ENCODE peak calls at places on chromosomes 6 and 20, in seven cellular contexts. D, G, V, B, I, K and O are unnamed samples.
A peak's percentile ranks its signal among the peaks of the same experiment; 100 is the strongest.

GRCh38 chr6:1724616-1725015 is 114.9 kb downstream of the FOXC1 start:
- DNase-seq in D (no peak), G (peak; percentile 35), V (no peak), B (no peak), I (peak; percentile 37), K (peak; percentile 87), O (no peak)

GRCh38 chr6:139686308-139686707 is 311.9 kb upstream of the CITED2 start:
- DNase-seq in D (no peak), G (peak; percentile 5), V (no peak), B (peak; percentile 6), I (peak; percentile 80), K (no peak), O (no peak)

GRCh38 chr6:167697316-167697715 is 129.4 kb upstream of the AFDN start:
- DNase-seq in D (no peak), G (no peak), V (no peak), B (no peak), I (no peak), K (no peak), O (no peak)

GRCh38 chr6:135310291-135310690 is 129.2 kb downstream of the MYB start:
- DNase-seq in D (no peak), G (no peak), V (no peak), B (no peak), I (no peak), K (no peak), O (no peak)

GRCh38 chr6:32692019-32692418 is 25.6 kb upstream of the HLA-DQB1 start:
- DNase-seq in D (peak; percentile 13), G (peak; percentile 33), V (no peak), B (no peak), I (peak; percentile 10), K (no peak), O (no peak)

GRCh38 chr20:6091661-6092060 is 31.2 kb downstream of the FERMT1 start:
- DNase-seq in D (no peak), G (no peak), V (no peak), B (no peak), I (no peak), K (no peak), O (no peak)

GRCh38 chr6:28586273-28586672 is 60.6 kb downstream of the GPX5 start:
- DNase-seq in D (no peak), G (no peak), V (no peak), B (no peak), I (no peak), K (no peak), O (no peak)

GRCh38 chr20:33908351-33908750 is 85.4 kb upstream of the RALY start:
- DNase-seq in D (no peak), G (no peak), V (peak; percentile 28), B (no peak), I (no peak), K (no peak), O (no peak)

GRCh38 chr6:98343004-98343403 is 491.4 kb upstream of the POU3F2 start:
- DNase-seq in D (no peak), G (no peak), V (no peak), B (no peak), I (no peak), K (no peak), O (no peak)

GRCh38 chr6:5175635-5176034 is 85.1 kb downstream of the LYRM4 start:
- DNase-seq in D (no peak), G (no peak), V (no peak), B (no peak), I (no peak), K (no peak), O (peak; percentile 13)

GRCh38 chr6:38501931-38502330 is 137.8 kb downstream of the BTBD9 start:
- DNase-seq in D (no peak), G (no peak), V (no peak), B (no peak), I (no peak), K (no peak), O (no peak)

GRCh38 chr6:169169375-169169774 is 84.3 kb downstream of the THBS2 start:
- DNase-seq in D (no peak), G (no peak), V (no peak), B (no peak), I (no peak), K (no peak), O (no peak)

GRCh38 chr20:1848378-1848777 is 46.8 kb upstream of the SIRPA start:
- DNase-seq in D (no peak), G (no peak), V (no peak), B (no peak), I (no peak), K (no peak), O (no peak)

GRCh38 chr6:43009124-43009523 is 4.6 kb downstream of the MEA1 start:
- DNase-seq in D (no peak), G (peak; percentile 19), V (peak; percentile 27), B (peak; percentile 34), I (peak; percentile 31), K (no peak), O (no peak)

GRCh38 chr6:131765853-131766135 is 42.0 kb upstream of the ENPP1 start:
- DNase-seq in D (no peak), G (no peak), V (no peak), B (no peak), I (no peak), K (no peak), O (no peak)

GRCh38 chr6:42735976-42736375 is 9.9 kb downstream of the TBCC start:
- DNase-seq in D (no peak), G (no peak), V (no peak), B (no peak), I (no peak), K (no peak), O (no peak)

GRCh38 chr20:25218492-25218891 is 23.0 kb downstream of the ENTPD6 start:
- DNase-seq in D (no peak), G (peak; percentile 3), V (no peak), B (no peak), I (no peak), K (no peak), O (no peak)

GRCh38 chr20:44572551-44573500 is 9.6 kb upstream of the PKIG start:
- DNase-seq in D (peak; percentile 25), G (peak; percentile 50), V (peak; percentile 89), B (peak; percentile 67), I (peak; percentile 67), K (no peak), O (no peak)

GRCh38 chr6:75893058-75893775 is 144.2 kb downstream of the MYO6 start:
- DNase-seq in D (no peak), G (no peak), V (peak; percentile 80), B (peak; percentile 40), I (no peak), K (no peak), O (peak; percentile 18)

GRCh38 chr20:56987992-56988391 is 278.4 kb downstream of the BMP7 start:
- DNase-seq in D (no peak), G (no peak), V (no peak), B (peak; percentile 71), I (no peak), K (no peak), O (no peak)

GRCh38 chr6:154606457-154606856 is 96.0 kb upstream of the CNKSR3 start:
- DNase-seq in D (no peak), G (no peak), V (no peak), B (no peak), I (no peak), K (no peak), O (peak; percentile 77)

GRCh38 chr6:149963212-149963461 is 606 bp upstream of the ULBP1 start:
- DNase-seq in D (no peak), G (no peak), V (peak; percentile 40), B (peak; percentile 35), I (no peak), K (no peak), O (peak; percentile 30)

GRCh38 chr20:46154796-46155195 is 36.7 kb downstream of the CD40 start:
- DNase-seq in D (no peak), G (no peak), V (no peak), B (no peak), I (no peak), K (no peak), O (no peak)

GRCh38 chr6:46323312-46323965 is 152.7 kb upstream of the ENPP5 start:
- DNase-seq in D (no peak), G (no peak), V (peak; percentile 67), B (peak; percentile 48), I (peak; percentile 77), K (no peak), O (no peak)

GRCh38 chr20:50085146-50085480 is 27.8 kb downstream of the UBE2V1 start:
- DNase-seq in D (no peak), G (no peak), V (no peak), B (no peak), I (no peak), K (no peak), O (no peak)
- H3K36me3 ChIP-seq in D (no peaks in the 10 kb centered on the region), G (no peaks in the 10 kb centered on the region), V (peaks cover 31% of the 10 kb centered on the region), B (peaks cover 22% of the 10 kb centered on the region), I (peaks cover 34% of the 10 kb centered on the region), K (peaks cover 47% of the 10 kb centered on the region), O (peaks cover 14% of the 10 kb centered on the region)

GRCh38 chr6:53984581-53984980 is 126.7 kb upstream of the MLIP start:
- DNase-seq in D (no peak), G (no peak), V (no peak), B (no peak), I (no peak), K (no peak), O (no peak)
- H3K4me3 ChIP-seq in D (no peak overlapping the region), G (no peak overlapping the region), V (no peak overlapping the region), B (no peak overlapping the region), I (no peak overlapping the region), K (no peak overlapping the region), O (no peak overlapping the region)

DNA sequence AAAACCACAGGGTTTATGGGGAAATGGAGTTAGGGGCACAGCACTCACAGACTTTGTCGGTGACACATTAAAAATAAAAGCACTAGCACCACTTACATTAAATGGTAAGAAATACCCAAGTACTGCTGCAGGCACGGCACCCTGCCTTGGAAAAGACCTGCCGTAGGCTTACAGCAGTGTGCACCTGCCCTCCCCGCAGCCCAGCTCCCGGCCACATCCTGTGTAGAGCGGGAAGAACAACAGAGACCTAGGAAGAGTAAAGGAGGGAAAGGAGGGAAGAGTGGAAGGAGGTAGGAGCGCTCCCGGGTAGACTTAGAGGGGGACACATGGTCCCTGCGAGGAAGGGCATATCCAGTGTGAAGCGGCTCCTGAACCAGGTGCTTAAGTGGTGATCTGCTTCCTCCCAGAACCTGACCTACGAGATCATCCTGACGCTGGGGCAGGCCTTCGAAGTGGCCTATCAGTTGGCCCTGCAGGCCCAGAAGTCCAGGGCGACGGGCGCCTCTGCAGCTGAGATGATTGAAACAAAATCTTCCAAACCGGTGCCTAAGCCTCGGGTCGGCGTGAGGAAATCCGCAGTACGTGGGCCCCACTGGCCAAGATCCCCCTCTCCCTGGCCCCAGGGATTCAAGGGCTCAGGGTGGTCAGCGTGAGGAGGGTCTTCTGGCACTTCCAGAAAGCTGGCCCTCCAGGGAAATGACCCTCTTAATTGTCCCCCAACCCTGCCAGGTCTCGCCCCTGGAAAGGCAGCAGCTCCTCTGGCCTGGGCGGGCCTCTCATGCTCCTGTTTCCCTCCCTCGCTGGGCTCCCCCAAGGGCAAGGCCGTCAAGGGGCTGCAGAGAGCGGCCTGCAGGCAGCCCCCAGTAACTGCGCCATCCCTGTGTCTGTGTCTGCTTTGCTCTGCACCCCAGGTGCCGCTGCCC is 55.5 kb downstream of the TCP11 start:
- DNase-seq in D (no peak), G (no peak), V (no peak), B (no peak), I (no peak), K (no peak), O (no peak)
- H3K36me3 ChIP-seq in D (no peaks in the 10 kb centered on the region), G (peaks cover 4% of the 10 kb centered on the region), V (peaks cover 57% of the 10 kb centered on the region), B (peaks cover 7% of the 10 kb centered on the region), I (peaks cover 96% of the 10 kb centered on the region), K (peaks cover 97% of the 10 kb centered on the region), O (peaks cover 1% of the 10 kb centered on the region)

DNA sequence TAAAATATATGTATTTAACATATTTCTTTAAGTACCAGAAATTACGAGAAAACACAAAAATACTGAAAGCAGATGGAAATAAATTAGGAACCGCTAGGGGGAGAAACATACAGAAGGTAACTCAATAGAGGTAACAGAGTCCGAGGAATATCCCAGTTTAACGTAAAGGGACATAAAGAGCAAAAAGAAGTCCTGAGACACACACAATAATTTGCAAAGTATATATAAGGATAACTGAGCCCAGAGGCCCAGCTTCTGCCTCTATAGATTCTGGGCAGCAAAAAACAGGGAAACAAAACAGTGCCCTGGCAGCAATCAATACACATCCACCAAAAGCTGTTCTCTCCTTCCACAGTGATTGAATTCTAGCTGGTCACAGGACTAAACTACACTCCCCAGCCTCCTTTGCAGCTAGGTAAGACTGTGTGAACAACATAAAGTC is 15.1 kb downstream of the TBC1D32 start:
- DNase-seq in D (no peak), G (no peak), V (peak; percentile 20), B (no peak), I (no peak), K (no peak), O (no peak)
- H3K4me3 ChIP-seq in D (no peak overlapping the region), G (no peak overlapping the region), V (peak overlapping the region; percentile 0), B (no peak overlapping the region), I (no peak overlapping the region), K (no peak overlapping the region), O (no peak overlapping the region)